ENCODE peak calls at places on chromosomes 13 and 19, in eight cellular contexts. B is thoracic aorta, E is right lobe of liver, K is GM12864, U is H1, C is Panc1, R is fibroblast of the aortic adventitia, A is uterus. I is an unnamed sample.

GRCh38 chr19:16894080-16894479 is 5.3 kb downstream of the F2RL3 start:
- DNase-seq in B (no peak), E (no peak), K (no peak), U (no peak), C (no peak), R (no peak), A (no peak), I (no peak)

GRCh38 chr19:17648097-17648660 is 40.0 kb downstream of the UNC13A start:
- DNase-seq in B (no peak), E (no peak), K (no peak), U (no peak), C (no peak), R (no peak), A (no peak), I (no peak)

GRCh38 chr19:16381756-16382401 is 57.3 kb downstream of the KLF2 start:
- DNase-seq in B (peak; percentile 90), E (peak; percentile 59), K (no peak), U (no peak), C (no peak), R (peak; percentile 97), A (peak; percentile 90), I (no peak)

GRCh38 chr19:52190679-52191293 is 934 bp downstream of the PPP2R1A start:
- DNase-seq in B (no peak), E (no peak), K (no peak), U (no peak), C (no peak), R (peak; percentile 43), A (no peak), I (peak; percentile 15)

GRCh38 chr13:37417042-37417441 is 181.5 kb downstream of the POSTN start:
- DNase-seq in B (no peak), E (no peak), K (no peak), U (no peak), C (no peak), R (no peak), A (no peak), I (no peak)

GRCh38 chr13:105591308-105591707 is 944.2 kb downstream of the EFNB2 start:
- DNase-seq in B (no peak), E (no peak), K (no peak), U (no peak), C (no peak), R (no peak), A (no peak), I (no peak)

GRCh38 chr19:50205681-50206138 is 2.3 kb downstream of the MYH14 start:
- DNase-seq in B (no peak), E (peak; percentile 70), K (no peak), U (no peak), C (no peak), R (no peak), A (no peak), I (no peak)

GRCh38 chr13:19153782-19154450 is 27.7 kb downstream of the TUBA3C start:
- DNase-seq in B (no peak), E (no peak), K (no peak), U (no peak), C (no peak), R (no peak), A (no peak), I (no peak)

GRCh38 chr19:14796021-14796420 is 17.7 kb upstream of the ADGRE2 start:
- DNase-seq in B (no peak), E (no peak), K (no peak), U (no peak), C (no peak), R (no peak), A (no peak), I (no peak)

GRCh38 chr13:113129921-113130750 is 7.5 kb downstream of the F10 start:
- DNase-seq in B (no peak), E (no peak), K (no peak), U (no peak), C (no peak), R (no peak), A (no peak), I (no peak)

GRCh38 chr19:28710278-28710677 is 502.7 kb downstream of the UQCRFS1 start:
- DNase-seq in B (no peak), E (no peak), K (peak; percentile 0), U (no peak), C (peak; percentile 72), R (peak; percentile 87), A (no peak), I (peak; percentile 70)

GRCh38 chr13:93951153-93951552 is 528.3 kb downstream of the DCT start:
- DNase-seq in B (no peak), E (no peak), K (no peak), U (no peak), C (no peak), R (peak; percentile 38), A (no peak), I (no peak)

GRCh38 chr19:41030651-41031050 is 39.6 kb downstream of the CYP2B6 start:
- DNase-seq in B (no peak), E (no peak), K (no peak), U (no peak), C (no peak), R (peak; percentile 3), A (no peak), I (no peak)

GRCh38 chr19:19539738-19540703 is 2.0 kb downstream of the CILP2 start:
- DNase-seq in B (no peak), E (peak; percentile 79), K (peak; percentile 55), U (peak; percentile 81), C (no peak), R (no peak), A (peak; percentile 33), I (no peak)

GRCh38 chr19:33459220-33459619 is 62.4 kb downstream of the PEPD start:
- DNase-seq in B (no peak), E (peak; percentile 8), K (no peak), U (no peak), C (no peak), R (no peak), A (no peak), I (no peak)

GRCh38 chr19:16367269-16367683 is 42.6 kb downstream of the KLF2 start:
- DNase-seq in B (no peak), E (no peak), K (peak; percentile 92), U (no peak), C (no peak), R (no peak), A (no peak), I (no peak)

DNA sequence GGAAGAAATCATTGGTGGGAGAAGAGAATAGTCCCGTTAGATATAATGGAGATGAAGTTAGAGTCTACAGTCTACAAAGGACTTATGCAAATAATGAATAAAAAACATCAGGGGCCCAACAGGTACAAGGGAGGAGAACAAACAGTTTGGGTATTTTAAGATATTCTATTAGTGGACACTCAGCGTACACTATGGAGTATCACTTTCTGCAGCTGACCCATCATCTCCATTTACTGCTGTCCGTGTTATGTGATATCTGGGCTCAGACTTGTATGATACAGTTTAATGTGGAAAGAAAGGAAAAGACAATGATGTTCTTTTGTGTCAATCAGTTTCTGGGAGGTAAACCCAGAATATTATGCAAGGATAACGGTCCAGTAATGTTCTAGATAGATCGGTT is 126.2 kb downstream of the RAB20 start:
- DNase-seq in B (no peak), E (no peak), K (no peak), U (no peak), C (no peak), R (no peak), A (no peak), I (no peak)
- H3K4me3 ChIP-seq in B (no peak overlapping the region), E (no peak overlapping the region), K (no peak overlapping the region), U (no peak overlapping the region), C (no peak overlapping the region), R (no peak overlapping the region), A (no peak overlapping the region), I (no peak overlapping the region)

GRCh38 chr19:5547881-5548280 is 19.9 kb downstream of the TINCR start:
- DNase-seq in B (no peak), E (no peak), K (no peak), U (no peak), C (no peak), R (peak; percentile 52), A (no peak), I (peak; percentile 19)
- TF ChIP-seq CTCF in B (no peak), E (peak; percentile 41), K (peak; percentile 53), U (peak; percentile 79), C (peak; percentile 74), R (peak; percentile 73), A (no peak), I (peak; percentile 64)

DNA sequence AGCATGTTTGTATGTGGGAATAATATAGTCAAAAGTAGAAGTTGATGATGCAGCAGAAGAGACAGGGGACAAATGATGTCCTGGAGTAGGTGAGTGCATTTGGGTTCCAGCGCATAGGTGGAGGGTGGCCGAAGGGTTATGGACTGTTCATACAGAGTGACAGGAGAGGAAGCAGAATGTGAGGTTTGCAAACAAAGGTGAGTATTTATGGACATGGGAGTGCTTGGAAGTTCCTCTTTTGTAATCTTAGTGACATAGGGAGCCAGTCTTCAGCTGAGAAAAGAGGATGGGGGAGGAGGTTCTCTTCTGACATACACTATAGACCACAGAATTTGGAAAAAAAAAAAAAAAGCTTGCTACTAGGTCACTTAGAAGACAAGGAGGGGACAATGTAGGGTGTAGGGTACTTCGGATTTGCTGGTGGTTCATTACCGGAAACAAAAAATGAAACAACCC is 331.6 kb downstream of the DLEU7 start:
- DNase-seq in B (no peak), E (no peak), K (peak; percentile 13), U (no peak), C (no peak), R (no peak), A (no peak), I (no peak)
- H3K4me3 ChIP-seq in B (peak overlapping the region; percentile 68), E (peak overlapping the region; percentile 31), K (no peak overlapping the region), U (no peak overlapping the region), C (peak overlapping the region; percentile 49), R (no peak overlapping the region), A (no peak overlapping the region), I (no peak overlapping the region)

DNA sequence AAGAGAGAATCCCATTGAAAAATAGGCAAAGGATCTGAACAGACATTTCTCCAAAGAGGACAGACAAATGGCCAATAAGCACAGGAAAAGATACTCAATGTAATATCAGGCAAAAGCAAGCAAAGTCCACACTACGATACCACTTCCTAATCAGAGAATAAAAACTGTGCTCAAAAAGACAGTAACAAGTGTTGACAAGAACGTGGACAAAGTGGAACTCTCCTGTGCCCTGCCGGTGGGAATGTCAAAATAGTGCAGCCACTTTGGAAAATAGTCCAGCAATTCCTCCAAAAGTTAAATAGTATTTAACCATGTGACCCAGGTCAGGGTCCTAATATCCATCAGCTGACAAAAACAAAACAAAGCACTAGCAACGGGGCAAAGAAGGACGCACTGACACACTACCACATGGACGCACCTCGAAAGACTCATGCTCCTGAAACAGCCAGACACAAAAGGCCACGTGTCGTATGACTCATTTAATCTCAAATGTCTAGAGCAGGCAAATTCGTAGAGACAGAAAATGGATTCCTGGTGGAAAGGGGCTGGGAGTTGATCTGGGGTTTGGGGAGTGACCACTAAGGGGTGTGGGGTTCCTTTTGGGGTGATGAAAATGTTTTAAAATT is 5.2 kb downstream of the MIER2 start:
- DNase-seq in B (no peak), E (no peak), K (no peak), U (no peak), C (no peak), R (no peak), A (no peak), I (no peak)
- TF ChIP-seq CTCF in B (no peak), E (no peak), K (no peak), U (no peak), C (no peak), R (no peak), A (no peak), I (no peak)

I was measured in astrocyte of the cerebellum.